ENCODE peak calls at places on chromosomes 1 and 21, in seven cellular contexts. D, R, N, P, V, T and I are unnamed samples.

GRCh38 chr1:76012341-76013208 is 62.0 kb upstream of the ST6GALNAC3 start:
- DNase-seq in D (peak; percentile 22), R (no peak), N (no peak), P (no peak), V (no peak), T (no peak), I (no peak)

GRCh38 chr1:86872086-86872485 is 41.8 kb downstream of the SELENOF start:
- DNase-seq in D (peak; percentile 31), R (peak; percentile 11), N (peak; percentile 90), P (no peak), V (no peak), T (no peak), I (no peak)

GRCh38 chr1:15176898-15177665 is 23.5 kb downstream of the TMEM51 start:
- DNase-seq in D (no peak), R (no peak), N (no peak), P (no peak), V (no peak), T (no peak), I (no peak)

GRCh38 chr21:39115659-39116235 is 67.5 kb downstream of the PSMG1 start:
- DNase-seq in D (no peak), R (no peak), N (no peak), P (peak; percentile 2), V (no peak), T (no peak), I (no peak)

GRCh38 chr1:18532390-18533170 is 51.9 kb downstream of the KLHDC7A start:
- DNase-seq in D (no peak), R (no peak), N (no peak), P (no peak), V (no peak), T (no peak), I (no peak)

GRCh38 chr1:235724716-235725115 is 75.1 kb upstream of the GNG4 start:
- DNase-seq in D (no peak), R (no peak), N (peak; percentile 27), P (no peak), V (no peak), T (no peak), I (no peak)

GRCh38 chr1:169892819-169893644 is 664 bp downstream of the SCYL3 start:
- DNase-seq in D (peak; percentile 20), R (no peak), N (no peak), P (no peak), V (peak; percentile 67), T (no peak), I (no peak)

GRCh38 chr1:226717256-226717909 is 21.7 kb downstream of the ITPKB start:
- DNase-seq in D (no peak), R (no peak), N (peak; percentile 71), P (no peak), V (peak; percentile 71), T (no peak), I (no peak)

GRCh38 chr1:2322065-2322571 is 69.2 kb downstream of the MORN1 start:
- DNase-seq in D (peak; percentile 95), R (peak; percentile 56), N (no peak), P (peak; percentile 90), V (peak; percentile 78), T (peak; percentile 58), I (no peak)

GRCh38 chr21:29382029-29382654 is 83.4 kb downstream of the BACH1 start:
- DNase-seq in D (peak; percentile 53), R (no peak), N (peak; percentile 87), P (no peak), V (no peak), T (no peak), I (no peak)

GRCh38 chr1:248782311-248782887 is 26.8 kb upstream of the LYPD8 start:
- DNase-seq in D (no peak), R (no peak), N (peak; percentile 54), P (no peak), V (no peak), T (no peak), I (no peak)

GRCh38 chr1:24389231-24389678 is 24.3 kb downstream of the STPG1 start:
- DNase-seq in D (no peak), R (no peak), N (no peak), P (peak; percentile 15), V (no peak), T (no peak), I (no peak)

GRCh38 chr1:208008534-208008933 is 97.6 kb upstream of the CD34 start:
- DNase-seq in D (no peak), R (no peak), N (no peak), P (no peak), V (no peak), T (no peak), I (no peak)

GRCh38 chr21:42198949-42199348 is 20.0 kb upstream of the ABCG1 start:
- DNase-seq in D (no peak), R (no peak), N (no peak), P (no peak), V (no peak), T (no peak), I (no peak)

GRCh38 chr1:29569971-29570634 is 333.8 kb downstream of the PTPRU start:
- DNase-seq in D (peak; percentile 77), R (peak; percentile 94), N (peak; percentile 99), P (no peak), V (no peak), T (no peak), I (no peak)

GRCh38 chr1:239765163-239765562 is 326.5 kb upstream of the FMN2 start:
- DNase-seq in D (no peak), R (no peak), N (no peak), P (no peak), V (no peak), T (peak; percentile 18), I (no peak)

DNA sequence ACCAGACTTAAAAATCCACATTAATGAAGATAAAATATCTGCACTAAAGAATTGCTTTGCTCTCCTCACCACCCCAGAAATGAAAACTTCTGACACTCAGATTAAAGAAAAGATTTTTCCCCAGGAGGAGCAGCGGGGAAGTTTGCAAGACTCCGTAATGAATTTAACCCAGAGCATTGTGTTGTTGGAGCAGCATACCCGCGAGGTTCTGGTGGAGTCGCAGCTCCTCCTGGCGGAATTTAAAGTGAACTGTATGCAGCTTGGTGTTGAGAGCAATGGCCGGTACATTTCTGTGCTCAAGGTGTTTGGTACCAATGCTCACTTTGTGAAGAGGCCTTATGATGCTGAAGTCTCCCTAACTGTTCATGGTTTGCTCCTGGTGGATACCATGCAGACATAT is 46.4 kb downstream of the VPS13D start:
- DNase-seq in D (peak; percentile 53), R (no peak), N (peak; percentile 53), P (no peak), V (no peak), T (peak; percentile 62), I (no peak)
- TF ChIP-seq CTCF in D (peak; percentile 61), R (peak; percentile 60), N (peak; percentile 65), P (no peak), V (peak; percentile 48), T (peak; percentile 60), I (no peak)

GRCh38 chr1:182391028-182391361 is 595 bp downstream of the GLUL start:
- DNase-seq in D (no peak), R (no peak), N (no peak), P (no peak), V (peak; percentile 48), T (no peak), I (no peak)
- TF ChIP-seq CTCF in D (peak; percentile 29), R (no peak), N (no peak), P (no peak), V (peak; percentile 34), T (no peak), I (no peak)

GRCh38 chr21:32233722-32234301 is 45.0 kb downstream of the MIS18A start:
- DNase-seq in D (no peak), R (no peak), N (no peak), P (no peak), V (no peak), T (no peak), I (no peak)
- TF ChIP-seq CTCF in D (no peak), R (no peak), N (no peak), P (no peak), V (no peak), T (no peak), I (no peak)

DNA sequence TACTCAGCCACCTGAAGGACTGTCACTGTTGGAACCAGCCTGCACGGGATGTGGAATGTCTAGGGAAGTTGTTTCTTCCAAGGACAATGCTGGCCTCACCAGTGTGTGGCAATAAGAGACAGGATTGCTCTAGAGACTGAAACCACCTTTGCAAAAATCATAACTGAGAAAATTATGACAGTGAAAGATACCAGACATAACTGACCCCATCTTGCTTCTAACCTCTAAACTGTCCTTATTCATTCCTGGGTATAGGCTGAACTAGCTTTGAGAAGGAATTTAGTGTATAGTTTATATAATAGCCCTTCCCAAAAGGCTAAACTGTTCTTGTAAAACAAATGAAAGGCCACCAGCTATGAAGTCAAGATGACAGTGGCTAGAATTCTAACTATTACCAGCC is 83.6 kb downstream of the IER5 start:
- DNase-seq in D (no peak), R (no peak), N (no peak), P (no peak), V (no peak), T (no peak), I (no peak)
- TF ChIP-seq CTCF in D (no peak), R (no peak), N (no peak), P (no peak), V (no peak), T (no peak), I (no peak)

GRCh38 chr1:160120797-160121196 is 5.2 kb downstream of the ATP1A2 start:
- DNase-seq in D (no peak), R (no peak), N (no peak), P (no peak), V (no peak), T (no peak), I (no peak)
- TF ChIP-seq CTCF in D (no peak), R (no peak), N (no peak), P (no peak), V (no peak), T (no peak), I (no peak)